ENCODE peak calls at places on chromosomes 7 and 10, in seven cellular contexts. Y, N, X, I, M, T and K are unnamed samples.
A peak's percentile ranks its signal among the peaks of the same experiment; 100 is the strongest.

GRCh38 chr7:772392-772791 is 45.3 kb upstream of the PRKAR1B start:
- DNase-seq in Y (no peak), N (no peak), X (peak; percentile 34), I (no peak), M (no peak), T (no peak), K (no peak)

GRCh38 chr10:17673517-17674051 is 29.6 kb downstream of the STAM start:
- DNase-seq in Y (no peak), N (no peak), X (no peak), I (peak; percentile 96), M (no peak), T (no peak), K (no peak)

GRCh38 chr10:51010977-51011376 is 63.3 kb upstream of the PRKG1 start:
- DNase-seq in Y (no peak), N (no peak), X (no peak), I (peak; percentile 62), M (peak; percentile 10), T (no peak), K (peak; percentile 21)

GRCh38 chr7:47416454-47417121 is 165.3 kb downstream of the TNS3 start:
- DNase-seq in Y (no peak), N (peak; percentile 67), X (no peak), I (peak; percentile 21), M (no peak), T (peak; percentile 50), K (no peak)

GRCh38 chr7:28957822-28958234 is 302 bp downstream of the TRIL start:
- DNase-seq in Y (no peak), N (no peak), X (peak; percentile 52), I (peak; percentile 51), M (no peak), T (no peak), K (no peak)

GRCh38 chr10:67978749-67979148 is 94.3 kb downstream of the SIRT1 start:
- DNase-seq in Y (no peak), N (no peak), X (no peak), I (peak; percentile 37), M (no peak), T (no peak), K (no peak)

GRCh38 chr10:112507988-112508387 is 61.0 kb downstream of the VTI1A start:
- DNase-seq in Y (no peak), N (no peak), X (no peak), I (no peak), M (no peak), T (no peak), K (no peak)

GRCh38 chr10:30435068-30435422 is 1.1 kb downstream of the MAP3K8 start:
- DNase-seq in Y (no peak), N (no peak), X (no peak), I (peak; percentile 77), M (peak; percentile 34), T (no peak), K (peak; percentile 69)

GRCh38 chr10:34985823-34986222 is 104.3 kb downstream of the CUL2 start:
- DNase-seq in Y (no peak), N (no peak), X (no peak), I (peak; percentile 24), M (no peak), T (peak; percentile 32), K (peak; percentile 50)

GRCh38 chr10:21753497-21754270 is 219.7 kb downstream of the MLLT10 start:
- DNase-seq in Y (no peak), N (no peak), X (no peak), I (no peak), M (no peak), T (no peak), K (no peak)

GRCh38 chr7:27409776-27410175 is 167.2 kb downstream of the EVX1 start:
- DNase-seq in Y (no peak), N (no peak), X (no peak), I (peak; percentile 6), M (no peak), T (no peak), K (no peak)

GRCh38 chr7:123242467-123243097 is 42.8 kb upstream of the SLC13A1 start:
- DNase-seq in Y (no peak), N (no peak), X (no peak), I (no peak), M (no peak), T (no peak), K (no peak)